ENCODE peak calls at places on chromosomes 13 and 19, in five cellular contexts. C is stimulated activated CD8-positive, alpha-beta memory T cell treated with anti-CD3 and anti-CD28 coated beads, Interleukin-4, amount 100 ng/mL, for 4 hours; Y is AG09319; T is stimulated activated naive CD8-positive, alpha-beta T cell treated with anti-CD3 and anti-CD28 coated beads, Interleukin-15, Interleukin-2, amounts not matched to agents 100 U/mL and 50 U/mL, for 24 hours; U is GM12864. R is an unnamed sample.

GRCh38 chr13:26658972-26659371 is 101.5 kb downstream of the WASF3 start:
- DNase-seq in C (no peak), Y (no peak), T (no peak), U (no peak), R (no peak)

GRCh38 chr13:20198781-20199180 is 6.0 kb upstream of the GJB2 start:
- DNase-seq in C (no peak), Y (no peak), T (no peak), U (no peak), R (no peak)

GRCh38 chr13:44399045-44399444 is 25.4 kb downstream of the SERP2 start:
- DNase-seq in C (no peak), Y (no peak), T (no peak), U (no peak), R (no peak)

GRCh38 chr19:51356159-51356801 is 9.9 kb downstream of the ETFB start:
- DNase-seq in C (no peak), Y (no peak), T (no peak), U (no peak), R (no peak)

GRCh38 chr19:55546822-55547614 is 1.7 kb upstream of the SBK3 start:
- DNase-seq in C (no peak), Y (no peak), T (peak; percentile 7), U (no peak), R (no peak)

GRCh38 chr13:23384111-23384510 is 49.4 kb downstream of the SACS start:
- DNase-seq in C (no peak), Y (no peak), T (no peak), U (peak; percentile 61), R (no peak)

GRCh38 chr19:3146677-3147100 is 10.9 kb downstream of the GNA15 start:
- DNase-seq in C (peak; percentile 24), Y (no peak), T (peak; percentile 84), U (no peak), R (no peak)

GRCh38 chr19:13890136-13890535 is 13.2 kb downstream of the NANOS3 start:
- DNase-seq in C (no peak), Y (no peak), T (no peak), U (no peak), R (no peak)

GRCh38 chr19:43763473-43763939 is 8.7 kb upstream of the SMG9 start:
- DNase-seq in C (no peak), Y (no peak), T (peak; percentile 52), U (no peak), R (no peak)